ENCODE peak calls at places on chromosomes 5 and 9, in five cellular contexts. X is ovary, U is heart left ventricle, J is A549, B is HCT116. I is an unnamed sample.

GRCh38 chr9:95107001-95107749 is 210.3 kb downstream of the FANCC start:
- DNase-seq in U (peak), J (no peak), X (no peak), B (no peak), I (peak)

GRCh38 chr5:122142480-122142879 is 13.1 kb downstream of the ZNF474 start:
- DNase-seq in J (no peak), U (no peak), B (no peak), X (no peak), I (no peak)

GRCh38 chr9:133371261-133371711 is 4.6 kb downstream of the SURF4 start:
- DNase-seq in X (no peak), B (no peak), J (no peak), U (no peak), I (no peak)

GRCh38 chr5:124692324-124692723 is 54.1 kb downstream of the ZNF608 start:
- DNase-seq in J (no peak), X (no peak), U (no peak), B (no peak), I (no peak)

GRCh38 chr9:113164536-113165300 is 13.9 kb downstream of the SLC31A2 start:
- DNase-seq in X (no peak), J (no peak), U (peak), B (no peak), I (peak)

GRCh38 chr5:78647838-78648358 is 674 bp downstream of the LHFPL2 start:
- DNase-seq in J (peak), B (no peak), X (peak), U (peak), I (peak)

GRCh38 chr5:87300176-87300575 is 32.5 kb downstream of the RASA1 start:
- DNase-seq in J (no peak), B (no peak), U (no peak), X (no peak), I (no peak)

GRCh38 chr5:10946050-10946449 is 185.0 kb upstream of the DAP start:
- DNase-seq in B (no peak), U (no peak), J (no peak), X (no peak), I (no peak)

GRCh38 chr5:171821286-171821685 is 35.7 kb downstream of the SMIM23 start:
- DNase-seq in X (no peak), J (no peak), U (no peak), B (no peak), I (no peak)

GRCh38 chr9:74783408-74783807 is 104.3 kb downstream of the TRPM6 start:
- DNase-seq in B (no peak), J (peak), X (no peak), U (no peak), I (no peak)

GRCh38 chr9:76691761-76692313 is 72.4 kb upstream of the PCA3 start:
- DNase-seq in U (no peak), J (no peak), X (no peak), B (no peak), I (no peak)

GRCh38 chr5:39169081-39169480 is 50.3 kb downstream of the FYB1 start:
- DNase-seq in J (no peak), X (no peak), U (no peak), B (no peak), I (no peak)

GRCh38 chr9:93094294-93095204 is 1.5 kb upstream of the CARD19 start:
- DNase-seq in U (peak), B (no peak), J (no peak), X (peak), I (peak)

GRCh38 chr5:180070726-180071417 is 687 bp downstream of the RNF130 start:
- DNase-seq in J (peak), X (no peak), B (no peak), U (peak), I (peak)

GRCh38 chr5:27854243-27854852 is 816.0 kb upstream of the CDH9 start:
- DNase-seq in B (no peak), X (no peak), U (no peak), J (no peak), I (no peak)

GRCh38 chr9:120065151-120065550 is 514.8 kb downstream of the CDK5RAP2 start:
- DNase-seq in X (no peak), B (no peak), U (no peak), J (no peak), I (no peak)

GRCh38 chr5:63555874-63556273 is 406.4 kb downstream of the HTR1A start:
- DNase-seq in U (no peak), B (no peak), X (no peak), J (no peak), I (no peak)

GRCh38 chr9:99023229-99023628 is 79.5 kb downstream of the COL15A1 start:
- DNase-seq in J (no peak), B (no peak), U (no peak), X (no peak), I (no peak)

GRCh38 chr5:170634236-170634990 is 130.6 kb downstream of the KCNIP1 start:
- DNase-seq in J (no peak), U (no peak), X (no peak), B (no peak), I (no peak)

GRCh38 chr5:1860949-1861348 is 21.8 kb downstream of the IRX4 start:
- DNase-seq in U (peak), J (no peak), X (no peak), B (no peak), I (peak)

GRCh38 chr9:88571417-88571816 is 36.4 kb downstream of the NXNL2 start:
- DNase-seq in U (no peak), B (no peak), J (no peak), X (no peak), I (no peak)

GRCh38 chr9:77910216-77910615 is 121.4 kb downstream of the GNAQ start:
- DNase-seq in U (no peak), J (no peak), X (no peak), B (no peak), I (no peak)

GRCh38 chr9:114719290-114719689 is 37.3 kb upstream of the TEX48 start:
- DNase-seq in B (no peak), X (no peak), U (no peak), J (no peak), I (no peak)

GRCh38 chr9:79705704-79706103 is 133.9 kb downstream of the TLE4 start:
- DNase-seq in U (no peak), B (no peak), X (no peak), J (no peak), I (no peak)

GRCh38 chr9:69276775-69277174 is 48.2 kb upstream of the ENTREP1 start:
- DNase-seq in U (peak), B (no peak), X (no peak), J (no peak), I (peak)

GRCh38 chr5:40406426-40407211 is 273.1 kb upstream of the PTGER4 start:
- DNase-seq in B (no peak), J (no peak), U (no peak), X (no peak), I (no peak)

GRCh38 chr5:147509041-147509709 is 693 bp downstream of the DPYSL3 start:
- DNase-seq in X (peak), B (no peak), U (peak), J (no peak), I (peak)

GRCh38 chr5:143244000-143244736 is 159.3 kb downstream of the NR3C1 start:
- DNase-seq in U (peak), J (peak), X (no peak), B (peak), I (peak)
- H3K4me3 ChIP-seq in U (peak), J (peak), X (no peak), B (peak), I (no peak)

GRCh38 chr5:159833088-159833487 is 83.2 kb upstream of the ADRA1B start:
- DNase-seq in U (no peak), B (no peak), X (no peak), J (no peak), I (no peak)
- TF ChIP-seq CTCF in U (no peak), B (no peak), X (no peak), J (no peak), I (no peak)

DNA sequence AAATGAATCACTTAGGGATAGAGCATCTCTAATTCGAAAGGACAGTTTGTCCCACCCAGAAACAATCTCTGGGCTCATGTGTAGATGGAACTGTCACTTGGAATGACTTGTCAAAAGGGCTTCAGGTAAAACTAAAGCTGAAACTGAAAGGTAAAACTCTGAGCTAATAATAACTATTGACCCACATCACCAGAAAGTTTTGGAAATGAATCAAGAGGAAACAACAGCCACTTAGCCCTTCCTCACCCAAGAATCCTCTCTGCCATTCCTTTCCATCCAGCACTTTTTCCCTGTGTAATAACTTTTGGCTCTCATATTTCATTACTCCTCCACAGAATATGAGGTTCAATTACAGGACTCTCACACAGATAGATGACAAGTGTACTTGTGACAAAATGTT is 14.0 kb upstream of the GLRX start:
- DNase-seq in B (no peak), X (no peak), U (no peak), J (no peak), I (no peak)
- TF ChIP-seq POLR2A in B (no peak), X (no peak), U (no peak), J (no peak), I (no peak)

DNA sequence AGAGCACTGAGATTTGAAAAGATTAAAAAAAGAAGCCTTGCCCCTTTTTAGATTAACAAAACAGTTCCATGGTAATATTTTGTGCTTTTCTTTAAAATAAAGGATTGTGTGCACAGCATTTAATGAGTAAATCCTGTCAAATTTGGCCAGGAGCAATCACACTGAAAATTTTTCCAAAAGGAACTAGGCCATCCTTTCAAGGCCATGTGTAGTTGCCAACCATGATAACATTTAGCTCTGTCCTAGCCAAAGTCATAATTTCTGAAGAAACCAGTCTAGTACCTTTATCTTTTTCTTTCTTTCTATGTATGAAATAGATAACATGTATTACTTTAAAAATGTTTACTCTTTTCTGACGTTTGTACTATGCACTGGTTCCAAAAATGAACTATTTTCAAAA is 143.6 kb downstream of the PBX3 start:
- DNase-seq in X (no peak), B (no peak), U (no peak), J (no peak), I (no peak)
- H3K4me3 ChIP-seq in X (peak), B (no peak), U (peak), J (no peak), I (no peak)

DNA sequence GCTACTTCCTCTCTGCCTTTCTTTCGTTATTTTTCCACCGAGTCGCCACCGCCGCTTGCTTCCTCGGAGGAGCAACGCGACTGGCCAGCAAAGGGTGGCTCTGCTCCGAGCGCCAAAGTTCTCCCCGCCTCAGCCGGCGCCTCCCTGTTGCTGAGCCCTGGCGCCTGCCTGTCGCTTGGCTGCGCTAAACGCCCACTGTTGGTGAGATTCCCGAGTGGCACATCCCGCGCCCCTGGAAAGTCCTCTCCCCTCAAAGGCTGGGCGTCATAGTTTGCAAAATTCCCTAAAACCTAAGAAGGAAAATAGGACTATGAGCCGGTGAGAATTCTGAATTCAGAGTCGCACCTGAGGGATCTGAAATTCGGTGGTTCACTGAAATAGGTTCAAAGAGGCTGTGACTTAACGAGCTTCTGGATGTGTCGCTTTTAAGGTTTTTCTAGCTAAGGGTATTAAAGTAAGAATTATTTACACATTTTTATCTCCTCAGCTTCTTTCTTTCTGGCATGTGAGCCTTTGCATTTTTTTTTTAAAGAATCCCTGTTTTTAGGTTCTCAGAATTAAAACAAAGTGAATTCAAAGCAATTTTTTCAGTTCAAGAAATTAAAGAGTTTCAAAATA is at the start of gene GRIN3A:
- DNase-seq in X (no peak), B (no peak), J (peak), U (peak), I (no peak)
- TF ChIP-seq CTCF in X (no peak), B (no peak), J (no peak), U (peak), I (no peak)

DNA sequence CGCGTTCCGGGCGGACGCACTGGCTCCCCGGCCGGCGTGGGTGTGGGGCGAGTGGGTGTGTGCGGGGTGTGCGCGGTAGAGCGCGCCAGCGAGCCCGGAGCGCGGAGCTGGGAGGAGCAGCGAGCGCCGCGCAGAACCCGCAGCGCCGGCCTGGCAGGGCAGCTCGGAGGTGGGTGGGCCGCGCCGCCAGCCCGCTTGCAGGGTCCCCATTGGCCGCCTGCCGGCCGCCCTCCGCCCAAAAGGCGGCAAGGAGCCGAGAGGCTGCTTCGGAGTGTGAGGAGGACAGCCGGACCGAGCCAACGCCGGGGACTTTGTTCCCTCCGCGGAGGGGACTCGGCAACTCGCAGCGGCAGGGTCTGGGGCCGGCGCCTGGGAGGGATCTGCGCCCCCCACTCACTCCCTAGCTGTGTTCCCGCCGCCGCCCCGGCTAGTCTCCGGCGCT is at the start of gene DAPK1:
- DNase-seq in X (peak), B (peak), U (peak), J (peak), I (peak)
- TF ChIP-seq POLR2A in X (peak), B (no peak), U (no peak), J (peak), I (no peak)

GRCh38 chr5:173032730-173033129 is 23.4 kb upstream of the CREBRF start:
- DNase-seq in X (no peak), B (no peak), J (no peak), U (no peak), I (no peak)

GRCh38 chr5:173041881-173042481 is 14.2 kb upstream of the CREBRF start:
- DNase-seq in B (no peak), J (no peak), U (no peak), X (no peak), I (no peak)

GRCh38 chr5:173039964-173040363 is 16.2 kb upstream of the CREBRF start:
- DNase-seq in U (no peak), X (no peak), B (no peak), J (no peak), I (no peak)

GRCh38 chr5:173035904-173036707 is 20.0 kb upstream of the CREBRF start:
- DNase-seq in X (no peak), U (no peak), J (no peak), B (no peak), I (peak)
- H3K4me3 ChIP-seq in X (no peak), U (no peak), J (no peak), B (no peak), I (no peak)

I was measured in thyroid gland.